ENCODE peak calls at places on chromosomes 11 and 22, in six cellular contexts. P is colonic mucosa, K is Ammon's horn, G is HEK293T, R is NCI-H187 treated with DMSO at 0.1 percent for 48 hours, N is neural progenitor cell. J is an unnamed sample.

GRCh38 chr11:60788401-60789110 is 3.4 kb downstream of the MS4A10 start:
- DNase-seq in P (no peak), K (no peak), G (no peak), R (no peak), N (no peak), J (no peak)

GRCh38 chr11:1555713-1556153 is 16.3 kb downstream of the DUSP8 start:
- DNase-seq in P (no peak), K (no peak), G (no peak), R (no peak), N (no peak), J (no peak)

GRCh38 chr11:66992041-66992440 is 16.9 kb downstream of the C11orf86 start:
- DNase-seq in P (no peak), K (no peak), G (no peak), R (no peak), N (no peak), J (no peak)

GRCh38 chr11:119134389-119134978 is 13.1 kb downstream of the HINFP start:
- DNase-seq in P (no peak), K (no peak), G (no peak), R (no peak), N (peak; percentile 24), J (no peak)

GRCh38 chr11:117996058-117996457 is 9.9 kb downstream of the IL10RA start:
- DNase-seq in P (no peak), K (no peak), G (no peak), R (no peak), N (no peak), J (no peak)

GRCh38 chr22:47129902-47130301 is 367.5 kb downstream of the TBC1D22A start:
- DNase-seq in P (peak; percentile 87), K (no peak), G (no peak), R (no peak), N (no peak), J (no peak)

GRCh38 chr11:74646964-74647363 is 54.6 kb downstream of the POLD3 start:
- DNase-seq in P (no peak), K (no peak), G (no peak), R (no peak), N (peak; percentile 43), J (no peak)

GRCh38 chr11:116935514-116935913 is 98.1 kb upstream of the APOA1 start:
- DNase-seq in P (no peak), K (no peak), G (no peak), R (no peak), N (no peak), J (no peak)

GRCh38 chr11:1087279-1087960 is 12.7 kb downstream of the MUC2 start:
- DNase-seq in P (no peak), K (no peak), G (no peak), R (no peak), N (no peak), J (no peak)

J was measured in nephron progenitor cell.